ENCODE peak calls at places on chromosomes 6 and 20, in five cellular contexts. X, K, G, Z and W are unnamed samples.

GRCh38 chr6:30447237-30447636 is 42.1 kb upstream of the HLA-E start:
- DNase-seq in X (peak; percentile 47), K (no peak), G (peak; percentile 73), Z (peak; percentile 23), W (peak; percentile 36)

GRCh38 chr6:6466967-6467761 is 121.4 kb upstream of the LY86 start:
- DNase-seq in X (no peak), K (no peak), G (no peak), Z (no peak), W (no peak)

GRCh38 chr6:11714116-11714797 is 64.3 kb downstream of the ADTRP start:
- DNase-seq in X (no peak), K (peak; percentile 79), G (no peak), Z (no peak), W (no peak)

GRCh38 chr6:160079686-160080043 is 42.0 kb upstream of the SLC22A1 start:
- DNase-seq in X (no peak), K (no peak), G (no peak), Z (no peak), W (no peak)

GRCh38 chr6:16654703-16655102 is 106.6 kb downstream of the ATXN1 start:
- DNase-seq in X (no peak), K (no peak), G (no peak), Z (no peak), W (no peak)

GRCh38 chr6:80464901-80465300 is 358.4 kb downstream of the BCKDHB start:
- DNase-seq in X (no peak), K (no peak), G (no peak), Z (no peak), W (no peak)

GRCh38 chr6:135182120-135182992 is 1.2 kb downstream of the MYB start:
- DNase-seq in X (no peak), K (no peak), G (no peak), Z (peak; percentile 71), W (no peak)

GRCh38 chr6:71199796-71200195 is 88.8 kb upstream of the OGFRL1 start:
- DNase-seq in X (no peak), K (no peak), G (no peak), Z (no peak), W (no peak)

GRCh38 chr6:140571139-140571538 is 1196.7 kb upstream of the CITED2 start:
- DNase-seq in X (no peak), K (no peak), G (no peak), Z (no peak), W (no peak)

GRCh38 chr20:10385850-10386544 is 48.0 kb downstream of the MKKS start:
- DNase-seq in X (no peak), K (no peak), G (no peak), Z (peak; percentile 3), W (no peak)

GRCh38 chr6:26318459-26319404 is 46.3 kb upstream of the BTN3A2 start:
- DNase-seq in X (no peak), K (no peak), G (no peak), Z (peak; percentile 69), W (no peak)

GRCh38 chr20:13259921-13260320 is 38.8 kb downstream of the ISM1 start:
- DNase-seq in X (no peak), K (no peak), G (no peak), Z (no peak), W (no peak)

GRCh38 chr6:13294499-13295069 is 33.8 kb downstream of the TBC1D7 start:
- DNase-seq in X (no peak), K (no peak), G (no peak), Z (no peak), W (no peak)

GRCh38 chr20:44398303-44398702 is 42.8 kb downstream of the HNF4A start:
- DNase-seq in X (no peak), K (no peak), G (no peak), Z (no peak), W (no peak)

GRCh38 chr6:16999486-17000436 is 102.1 kb upstream of the STMND1 start:
- DNase-seq in X (no peak), K (no peak), G (no peak), Z (no peak), W (no peak)

GRCh38 chr6:21953831-21954801 is 342.7 kb downstream of the PRL start:
- DNase-seq in X (peak; percentile 15), K (no peak), G (no peak), Z (peak; percentile 64), W (no peak)

DNA sequence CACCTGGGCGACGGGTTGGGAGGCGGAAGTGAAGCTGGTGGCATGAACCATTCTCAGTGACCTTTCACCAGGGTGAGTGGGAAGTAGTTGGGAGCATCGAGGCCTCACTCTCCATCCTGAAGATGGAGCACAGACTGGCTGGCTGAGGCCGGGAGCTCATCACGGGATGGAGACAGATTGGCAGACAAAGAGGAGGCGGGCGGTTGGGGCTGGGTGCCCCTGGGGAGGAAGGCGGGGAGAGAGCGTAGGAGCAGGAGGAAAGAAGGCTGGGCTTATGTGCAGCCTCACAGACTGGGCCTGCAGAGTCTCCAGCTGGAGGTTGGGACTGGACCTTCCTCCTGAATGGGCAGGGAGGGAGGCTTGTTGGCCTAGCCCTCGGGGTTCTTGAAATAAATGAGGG is 44.2 kb upstream of the SCRT2 start:
- DNase-seq in X (no peak), K (no peak), G (no peak), Z (no peak), W (no peak)
- TF ChIP-seq ZNF274 in X (no peak), K (no peak), G (no peak), Z (no peak), W (no peak)

GRCh38 chr6:38713812-38714211 is 1.3 kb upstream of the DNAH8 start:
- DNase-seq in X (no peak), K (no peak), G (no peak), Z (no peak), W (no peak)
- TF ChIP-seq POLR2A in X (no peak), K (no peak), G (no peak), Z (no peak), W (no peak)

GRCh38 chr6:136527831-136528230 is 22.4 kb downstream of the MAP7 start:
- DNase-seq in X (no peak), K (no peak), G (no peak), Z (no peak), W (no peak)

GRCh38 chr6:136526937-136527336 is 23.3 kb downstream of the MAP7 start:
- DNase-seq in X (no peak), K (no peak), G (no peak), Z (no peak), W (no peak)

GRCh38 chr6:136524936-136525413 is 25.2 kb downstream of the MAP7 start:
- DNase-seq in X (no peak), K (no peak), G (no peak), Z (peak; percentile 20), W (no peak)

GRCh38 chr6:136525586-136526195 is 24.5 kb downstream of the MAP7 start:
- DNase-seq in X (no peak), K (no peak), G (no peak), Z (peak; percentile 46), W (no peak)

GRCh38 chr6:136526196-136526930 is 23.9 kb downstream of the MAP7 start:
- DNase-seq in X (peak; percentile 6), K (no peak), G (peak; percentile 51), Z (peak; percentile 70), W (no peak)
- TF ChIP-seq CEBPB in X (no peak), K (no peak), G (no peak), Z (peak; percentile 54), W (no peak)

GRCh38 chr6:162829013-162829742 is 101.4 kb downstream of the PACRG start:
- DNase-seq in X (no peak), K (no peak), G (no peak), Z (no peak), W (no peak)
- TF ChIP-seq ZNF274 in X (no peak), K (no peak), G (no peak), Z (no peak), W (no peak)

DNA sequence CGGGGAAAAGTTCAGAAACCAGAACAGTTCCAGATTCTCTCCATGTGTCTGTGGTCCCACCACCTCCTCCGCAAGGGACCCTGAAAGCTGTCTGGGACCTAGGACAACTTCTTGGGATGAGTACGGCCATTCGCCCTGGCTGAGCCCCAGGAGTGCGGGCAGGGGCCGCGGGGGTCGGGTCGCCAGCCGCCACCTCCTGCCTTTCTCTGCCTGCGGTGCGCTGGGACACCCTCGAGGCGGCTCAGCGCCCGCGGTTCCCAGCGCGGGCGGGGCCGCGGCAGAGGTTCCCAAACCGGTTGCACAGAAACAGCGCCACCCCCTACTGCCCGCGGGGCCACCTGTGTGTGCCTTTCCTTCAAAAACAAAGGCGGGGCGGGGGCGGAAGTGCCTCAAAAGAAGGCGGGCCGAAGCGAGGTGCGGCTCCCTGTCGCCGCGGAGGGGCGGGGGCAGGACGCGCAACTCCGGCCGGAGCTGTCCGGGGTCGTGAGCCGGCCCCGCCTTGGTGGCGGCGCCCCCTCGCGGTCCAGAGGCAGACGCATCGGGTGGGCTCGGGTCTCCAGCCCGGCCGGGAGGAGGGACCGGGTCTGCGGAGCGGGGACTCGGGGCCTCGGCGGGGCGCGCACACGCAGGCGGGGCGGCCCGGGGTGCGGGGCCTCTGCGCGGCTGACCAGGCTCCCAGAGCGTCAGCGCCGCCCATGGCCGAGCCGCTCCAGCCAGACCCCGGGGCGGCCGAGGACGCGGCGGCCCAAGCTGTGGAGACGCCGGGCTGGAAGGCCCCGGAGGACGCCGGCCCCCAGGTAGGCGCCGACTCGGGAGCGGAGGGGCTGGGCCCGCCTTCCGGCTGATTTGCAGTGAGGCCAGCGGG is at the start of gene HEBP2:
- DNase-seq in X (peak; percentile 96), K (peak; percentile 65), G (peak; percentile 92), Z (peak; percentile 98), W (peak; percentile 89)
- TF ChIP-seq POLR2A in X (peak; percentile 27), K (peak; percentile 78), G (no peak), Z (peak; percentile 88), W (peak; percentile 39)

GRCh38 chr6:85547719-85548118 is 45.9 kb downstream of the SNX14 start:
- DNase-seq in X (no peak), K (no peak), G (no peak), Z (no peak), W (no peak)

GRCh38 chr6:85544776-85545175 is 48.9 kb downstream of the SNX14 start:
- DNase-seq in X (no peak), K (no peak), G (no peak), Z (no peak), W (no peak)
- TF ChIP-seq CEBPB in X (no peak), K (no peak), G (no peak), Z (no peak), W (no peak)

DNA sequence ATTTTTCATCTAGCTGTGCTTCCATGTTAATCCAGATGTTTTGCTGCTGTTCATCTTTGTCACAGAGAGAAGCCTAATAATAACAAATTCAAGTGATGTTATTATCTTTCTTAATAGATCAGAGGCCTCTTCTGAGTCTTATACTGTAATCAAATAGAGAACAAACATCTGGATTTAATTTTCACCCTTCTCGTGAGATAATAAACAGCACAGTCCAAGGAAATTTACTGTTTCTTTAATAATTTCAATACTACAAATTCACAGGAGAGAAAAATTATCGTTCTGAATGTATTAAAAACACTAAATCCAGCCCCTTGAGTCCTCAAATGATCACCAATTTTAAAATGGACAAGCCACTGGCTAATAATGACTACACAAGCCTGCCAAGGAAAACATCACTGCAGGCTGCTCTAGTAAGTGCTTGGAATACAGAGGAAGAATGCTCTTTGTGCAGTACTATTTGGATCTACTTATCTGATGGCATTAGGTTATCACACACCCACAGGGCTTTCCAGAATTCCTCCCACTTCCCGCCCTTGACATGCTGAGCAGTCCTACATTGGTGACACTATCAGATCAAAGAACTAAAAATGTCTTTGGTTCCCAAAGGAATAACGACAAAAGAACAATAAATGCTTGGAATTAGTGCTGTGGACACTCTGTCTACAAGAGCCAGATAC is 38.2 kb downstream of the SYNE1 start:
- DNase-seq in X (no peak), K (no peak), G (no peak), Z (no peak), W (no peak)
- TF ChIP-seq ZNF274 in X (no peak), K (no peak), G (no peak), Z (no peak), W (no peak)